ENCODE peak calls at places on chromosomes 2 and 18, in five cellular contexts. X is fibroblast of mammary gland, J is GM13976, Q is endothelial cell, B is mammary epithelial cell. C is an unnamed sample.

GRCh38 chr2:175432021-175432420 is 250.5 kb upstream of the ATP5MC3 start:
- DNase-seq in B (no peak), J (no peak), X (no peak), Q (no peak), C (no peak)

GRCh38 chr2:107334311-107334710 is 448.3 kb upstream of the ST6GAL2 start:
- DNase-seq in X (peak; percentile 45), J (no peak), Q (no peak), B (no peak), C (no peak)

GRCh38 chr2:40201425-40201824 is 250.5 kb downstream of the SLC8A1 start:
- DNase-seq in B (peak; percentile 10), Q (no peak), J (no peak), X (peak; percentile 63), C (no peak)

GRCh38 chr2:234594715-234595114 is 97.8 kb upstream of the ARL4C start:
- DNase-seq in B (no peak), J (no peak), Q (no peak), X (no peak), C (no peak)

GRCh38 chr2:46967990-46968647 is 52.5 kb upstream of the MCFD2 start:
- DNase-seq in X (peak; percentile 95), Q (no peak), J (no peak), B (peak; percentile 86), C (no peak)

GRCh38 chr2:46306320-46306719 is 9.1 kb downstream of the EPAS1 start:
- DNase-seq in Q (no peak), X (peak; percentile 50), B (peak; percentile 91), J (no peak), C (no peak)

GRCh38 chr2:72275084-72275483 is 127.4 kb upstream of the CYP26B1 start:
- DNase-seq in Q (no peak), X (no peak), J (no peak), B (no peak), C (no peak)

GRCh38 chr2:129274038-129274415 is 705.4 kb upstream of the RAB6C start:
- DNase-seq in Q (no peak), B (no peak), J (no peak), X (no peak), C (no peak)

GRCh38 chr18:61475931-61476330 is 142.7 kb downstream of the CDH20 start:
- DNase-seq in Q (no peak), X (no peak), J (no peak), B (no peak), C (no peak)

DNA sequence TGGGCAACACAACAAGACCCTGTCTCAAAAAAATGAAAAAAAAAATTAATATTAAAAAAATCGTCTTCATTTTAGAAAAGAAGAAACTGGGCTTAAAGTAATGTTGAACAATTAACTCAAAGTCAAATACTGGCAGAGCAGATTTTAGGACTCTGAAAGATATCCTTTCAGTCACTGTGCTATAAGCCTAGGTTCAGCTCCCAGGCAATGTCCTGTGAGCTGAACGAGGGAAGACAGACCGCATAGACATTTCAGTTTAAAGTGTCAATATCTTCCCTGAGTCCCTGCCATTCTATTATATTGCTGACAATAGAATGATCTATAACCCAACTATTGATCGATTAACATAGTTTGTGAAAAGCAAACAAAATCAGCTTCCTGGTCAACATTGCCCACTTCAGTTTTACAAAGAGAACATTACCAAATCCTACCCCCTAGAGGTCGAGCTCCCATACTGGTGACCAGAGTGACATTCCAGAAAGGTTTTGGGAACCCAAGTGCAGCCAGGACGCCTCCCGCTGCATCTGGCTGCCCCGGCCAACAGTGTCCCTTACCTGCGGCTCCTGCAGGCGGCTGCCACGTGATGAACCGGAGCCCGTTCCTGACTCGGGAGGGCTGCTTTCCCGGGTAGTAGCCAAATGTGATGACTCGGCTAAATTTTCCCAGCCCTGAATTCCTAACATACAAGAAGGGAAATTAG is 639 bp downstream of the MRO start:
- DNase-seq in Q (peak; percentile 39), X (peak; percentile 11), B (peak; percentile 16), J (no peak), C (no peak)
- TF ChIP-seq CTCF in Q (no peak), X (peak; percentile 10), B (no peak), J (no peak), C (no peak)

DNA sequence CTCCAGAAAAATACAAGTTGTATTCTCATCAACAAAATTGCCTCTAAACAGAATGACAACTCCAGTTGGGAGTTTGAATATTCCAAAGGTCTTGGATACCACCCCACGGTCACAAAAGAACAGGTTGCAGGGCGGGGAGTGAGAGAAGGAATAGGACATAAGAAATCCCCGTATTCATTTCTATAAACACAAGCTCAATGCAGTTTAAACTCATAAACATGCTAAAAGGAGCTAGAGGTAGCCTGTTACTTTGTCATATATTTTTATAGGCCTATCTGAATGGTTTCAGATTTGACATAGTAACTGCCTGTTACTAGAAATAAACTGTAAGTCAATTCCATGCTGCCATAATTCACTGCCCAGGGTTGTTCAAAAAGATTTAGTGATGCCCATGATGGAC is 567.5 kb downstream of the BCL11A start:
- DNase-seq in X (no peak), J (no peak), Q (no peak), B (no peak), C (no peak)
- TF ChIP-seq CTCF in X (no peak), J (no peak), Q (no peak), B (no peak), C (no peak)

GRCh38 chr2:158456309-158457066 is at the start of the genes CCDC148 and PKP4:
- DNase-seq in J (peak; percentile 95), X (peak; percentile 84), Q (peak; percentile 92), B (peak; percentile 94), C (peak; percentile 94)
- TF ChIP-seq CTCF in J (peak; percentile 14), X (peak; percentile 10), Q (no peak), B (no peak), C (no peak)

GRCh38 chr2:18117592-18117991 is 239.1 kb downstream of the KCNS3 start:
- DNase-seq in X (peak; percentile 53), B (peak; percentile 43), J (peak; percentile 15), Q (peak; percentile 46), C (peak; percentile 40)
- TF ChIP-seq CTCF in X (peak; percentile 86), B (peak; percentile 81), J (peak; percentile 38), Q (peak; percentile 44), C (no peak)

DNA sequence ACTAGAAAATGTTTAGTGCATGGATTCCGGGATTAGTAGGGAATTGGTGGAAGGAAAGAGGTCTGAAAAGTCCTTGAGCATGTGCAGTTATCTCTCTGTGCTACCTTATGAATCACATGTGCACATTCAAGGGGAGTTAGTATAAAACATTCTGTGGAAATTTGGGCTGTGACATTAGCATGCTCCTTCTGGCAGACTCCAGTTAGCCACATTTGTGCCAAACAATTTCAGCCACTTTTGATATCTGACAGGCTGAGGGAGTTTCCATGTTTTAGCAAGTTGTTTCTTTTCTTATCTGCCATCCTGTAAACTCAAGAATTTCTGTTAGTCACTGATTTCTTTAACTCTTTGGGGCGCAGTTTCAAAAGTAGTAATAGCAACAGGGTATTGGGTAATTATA is 28.3 kb upstream of the GYPC start:
- DNase-seq in Q (no peak), X (no peak), B (no peak), J (no peak), C (no peak)
- TF ChIP-seq CTCF in Q (no peak), X (no peak), B (no peak), J (no peak), C (no peak)

DNA sequence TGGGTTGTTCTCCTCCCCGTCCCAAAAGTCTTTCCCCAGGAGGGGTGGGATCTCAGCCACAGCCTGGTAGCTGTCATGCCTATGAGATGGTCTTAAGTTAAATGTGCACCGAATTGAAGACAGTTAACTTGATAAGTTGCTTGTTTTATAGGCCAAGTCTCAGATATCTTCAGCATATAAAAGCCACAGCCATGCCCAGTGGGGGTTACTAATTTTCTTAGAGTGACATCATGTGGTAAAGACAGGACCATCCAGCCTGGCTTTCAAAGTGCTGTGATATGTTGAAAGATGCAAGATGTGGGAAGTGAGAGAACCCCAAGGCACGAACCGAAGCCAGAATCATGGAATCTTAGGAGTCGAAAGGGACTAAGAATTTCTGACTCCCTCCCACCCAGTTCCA is 42.1 kb upstream of the FAM124B start:
- DNase-seq in B (no peak), J (no peak), X (no peak), Q (no peak), C (no peak)
- TF ChIP-seq CTCF in B (no peak), J (no peak), X (no peak), Q (no peak), C (no peak)

GRCh38 chr2:150872919-150873772 is 385.7 kb upstream of the RND3 start:
- DNase-seq in X (no peak), B (no peak), Q (no peak), J (no peak), C (no peak)
- TF ChIP-seq CTCF in X (no peak), B (no peak), Q (no peak), J (no peak), C (no peak)

C was measured in activated CD8-positive, alpha-beta T cell treated with anti-CD3 and anti-CD28 coated beads for 36 hours.